ENCODE peak calls at places on chromosomes 4 and X, in four cellular contexts. V is GM12878, Z is HepG2, H is H1. B is an unnamed sample.
A peak's percentile ranks its signal among the peaks of the same experiment; 100 is the strongest.

GRCh38 chrX:105837227-105837626 is 14.9 kb downstream of the NRK start:
- DNase-seq in V (no peak), Z (no peak), H (no peak), B (no peak)

GRCh38 chr4:100081511-100081910 is 108.8 kb downstream of the DDIT4L start:
- DNase-seq in V (no peak), Z (no peak), H (no peak), B (no peak)

GRCh38 chr4:133162941-133163340 is 13.8 kb downstream of the PCDH10 start:
- DNase-seq in V (no peak), Z (no peak), H (no peak), B (no peak)

GRCh38 chr4:159010100-159010499 is 92.8 kb upstream of the RAPGEF2 start:
- DNase-seq in V (no peak), Z (no peak), H (no peak), B (no peak)

GRCh38 chr4:113971706-113972360 is 7.6 kb downstream of the ARSJ start:
- DNase-seq in V (no peak), Z (no peak), H (no peak), B (no peak)

GRCh38 chrX:51148848-51149247 is 183.8 kb upstream of the NUDT10 start:
- DNase-seq in V (no peak), Z (no peak), H (peak; percentile 9), B (peak; percentile 43)

GRCh38 chr4:15717647-15718416 is 15.0 kb downstream of the BST1 start:
- DNase-seq in V (no peak), Z (no peak), H (no peak), B (no peak)

GRCh38 chr4:20944961-20945360 is 244.7 kb downstream of the PACRGL start:
- DNase-seq in V (no peak), Z (no peak), H (no peak), B (no peak)

GRCh38 chrX:69932323-69932722 is 117.4 kb downstream of the AWAT2 start:
- DNase-seq in V (no peak), Z (no peak), H (no peak), B (no peak)

GRCh38 chr4:184293552-184293951 is 75.9 kb upstream of the ENPP6 start:
- DNase-seq in V (no peak), Z (peak; percentile 46), H (no peak), B (no peak)

GRCh38 chrX:49277520-49277799 is 7.9 kb downstream of the PPP1R3F start:
- DNase-seq in V (no peak), Z (no peak), H (no peak), B (no peak)
- H3K9me3 ChIP-seq in V (no peaks in the 10 kb centered on the region), Z (no peaks in the 10 kb centered on the region), H (no peaks in the 10 kb centered on the region), B (no peaks in the 10 kb centered on the region)

GRCh38 chr4:7816771-7817170 is 122.9 kb downstream of the AFAP1 start:
- DNase-seq in V (no peak), Z (no peak), H (no peak), B (no peak)

GRCh38 chr4:7815981-7816380 is 123.7 kb downstream of the AFAP1 start:
- DNase-seq in V (no peak), Z (no peak), H (no peak), B (no peak)

GRCh38 chr4:7818676-7819041 is 121.0 kb downstream of the AFAP1 start:
- DNase-seq in V (no peak), Z (peak; percentile 12), H (no peak), B (no peak)

GRCh38 chr4:7819446-7819845 is 120.2 kb downstream of the AFAP1 start:
- DNase-seq in V (no peak), Z (no peak), H (no peak), B (no peak)

DNA sequence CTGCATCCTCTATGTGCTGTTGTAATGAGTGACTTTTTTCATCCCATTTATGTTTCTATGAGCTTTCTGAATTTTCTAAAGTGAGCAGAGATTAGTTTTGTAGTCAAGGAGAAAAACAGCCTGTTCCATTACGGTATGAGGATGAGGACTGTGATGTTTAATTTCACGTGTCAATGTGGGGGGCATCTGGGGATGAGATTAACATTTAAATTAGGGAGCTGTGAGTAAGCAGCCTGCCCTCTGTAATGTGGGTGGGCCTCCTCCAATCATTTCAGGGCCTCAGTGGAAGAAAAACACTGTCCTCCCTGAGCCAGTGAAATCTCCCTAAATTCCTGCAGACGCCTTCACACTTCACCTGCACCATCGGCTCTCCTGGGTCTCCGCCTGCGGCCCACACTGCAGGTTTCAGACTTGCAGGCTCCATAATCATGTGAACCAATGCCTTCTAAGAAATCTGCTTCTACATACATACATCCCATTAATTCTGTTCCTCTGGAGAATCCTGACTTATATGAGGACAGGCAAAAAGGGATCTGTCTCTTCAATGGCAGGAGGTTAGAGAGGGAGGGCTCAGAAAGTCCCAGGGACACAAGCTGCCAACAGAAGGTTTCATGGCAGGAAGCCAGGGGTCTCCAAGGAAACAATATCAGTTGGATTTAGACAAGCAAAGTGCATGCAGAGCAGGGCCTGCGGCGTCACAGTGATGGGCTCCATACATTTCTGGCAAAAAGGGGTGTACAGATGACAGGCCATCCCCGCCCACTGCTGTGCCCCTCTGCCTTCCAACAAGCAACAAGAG is 121.6 kb downstream of the AFAP1 start:
- DNase-seq in V (no peak), Z (no peak), H (no peak), B (no peak)
- TF ChIP-seq SUZ12 in V (no peak), Z (no peak), H (no peak), B (no peak)

GRCh38 chrX:153926594-153926862 is 464 bp upstream of the ARHGAP4 start:
- DNase-seq in V (no peak), Z (no peak), H (no peak), B (no peak)
- H3K4me1 ChIP-seq in V (peaks cover 9% of the 10 kb centered on the region), Z (peaks cover 67% of the 10 kb centered on the region), H (peaks cover 9% of the 10 kb centered on the region), B (no peaks in the 10 kb centered on the region)

GRCh38 chr4:38769441-38770210 is 13.2 kb downstream of the TLR10 start:
- DNase-seq in V (no peak), Z (no peak), H (no peak), B (no peak)
- H3K9me3 ChIP-seq in V (peaks cover 54% of the 10 kb centered on the region), Z (no peaks in the 10 kb centered on the region), H (no peaks in the 10 kb centered on the region), B (no peaks in the 10 kb centered on the region)

DNA sequence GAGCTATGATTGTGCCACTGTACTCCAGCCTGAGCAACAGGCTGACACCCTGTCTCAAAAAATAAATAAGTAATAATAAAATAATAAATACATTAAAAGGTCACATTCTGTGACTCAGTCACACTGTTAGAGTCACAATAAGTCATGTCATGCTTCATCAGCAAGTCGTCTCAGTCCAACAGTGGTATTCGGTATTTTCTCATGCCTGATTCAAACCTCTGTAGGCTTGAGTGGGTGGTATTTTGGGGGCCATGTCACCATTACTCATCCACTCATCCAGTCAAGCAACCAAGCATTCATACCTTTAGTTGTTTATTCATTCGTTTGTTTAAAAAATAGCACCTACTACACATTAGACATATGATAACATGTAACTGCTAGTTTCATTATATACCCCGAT is 46.9 kb downstream of the SUPT20HL2 start:
- DNase-seq in V (no peak), Z (no peak), H (no peak), B (no peak)
- TF ChIP-seq SUZ12 in V (no peak), Z (no peak), H (no peak), B (no peak)